ENCODE peak calls at places on chromosomes 3 and 15, in seven cellular contexts. H is tibial nerve, W is brain microvascular endothelial cell, A is lower lobe of right lung, J is small intestine, T is HepG2, I is heart right ventricle. F is an unnamed sample.

GRCh38 chr3:182726258-182727142 is 66.8 kb upstream of the ATP11B start:
- DNase-seq in W (no peak), J (no peak), I (no peak), A (no peak), H (no peak), T (no peak), F (no peak)

GRCh38 chr3:98962189-98962930 is 60.9 kb upstream of the DCBLD2 start:
- DNase-seq in I (no peak), W (peak; percentile 94), J (no peak), T (peak; percentile 52), H (no peak), A (no peak), F (no peak)

GRCh38 chr15:22258402-22259150 is 178.2 kb downstream of the OR4M2 start:
- DNase-seq in I (no peak), T (no peak), J (no peak), W (no peak), A (no peak), H (no peak), F (no peak)

GRCh38 chr15:70121656-70122297 is 24.1 kb upstream of the TLE3 start:
- DNase-seq in I (peak; percentile 48), H (peak; percentile 63), W (peak; percentile 73), J (no peak), A (no peak), T (no peak), F (no peak)

GRCh38 chr15:29699791-29700190 is 122.5 kb downstream of the TJP1 start:
- DNase-seq in A (no peak), J (no peak), W (no peak), T (no peak), I (no peak), H (no peak), F (no peak)

GRCh38 chr15:31216210-31216911 is 110.3 kb upstream of the KLF13 start:
- DNase-seq in T (peak; percentile 83), A (peak; percentile 97), J (peak; percentile 97), H (peak; percentile 87), I (peak; percentile 93), W (no peak), F (peak; percentile 16)

GRCh38 chr15:90154246-90154645 is 46.9 kb upstream of the SEMA4B start:
- DNase-seq in W (no peak), H (no peak), I (no peak), A (no peak), J (no peak), T (no peak), F (no peak)

GRCh38 chr15:101489633-101490407 is at the start of gene PCSK6:
- DNase-seq in W (no peak), J (peak; percentile 30), H (no peak), A (no peak), T (no peak), I (peak; percentile 55), F (no peak)

GRCh38 chr3:62007036-62007435 is 366.3 kb downstream of the FEZF2 start:
- DNase-seq in A (no peak), H (no peak), T (no peak), W (no peak), I (no peak), J (no peak), F (no peak)

GRCh38 chr3:149151843-149152242 is 22.4 kb downstream of the HPS3 start:
- DNase-seq in T (no peak), I (no peak), H (no peak), A (no peak), J (no peak), W (peak; percentile 78), F (no peak)

GRCh38 chr3:72797773-72798543 is 50.3 kb downstream of the SHQ1 start:
- DNase-seq in A (no peak), T (peak; percentile 5), W (peak; percentile 62), H (no peak), I (peak; percentile 62), J (peak; percentile 78), F (no peak)

GRCh38 chr15:84944311-84944710 is 37.3 kb upstream of the PDE8A start:
- DNase-seq in H (no peak), J (no peak), T (no peak), W (no peak), I (peak; percentile 32), A (no peak), F (no peak)

GRCh38 chr3:182979719-182980191 is 583 bp downstream of the DCUN1D1 start:
- DNase-seq in I (no peak), T (peak; percentile 12), J (peak; percentile 40), A (peak; percentile 60), H (no peak), W (no peak), F (no peak)

GRCh38 chr3:130379274-130379673 is 33.8 kb downstream of the COL6A5 start:
- DNase-seq in W (peak; percentile 40), T (no peak), A (no peak), J (no peak), I (no peak), H (no peak), F (no peak)

GRCh38 chr3:190566043-190566933 is 52.4 kb downstream of the IL1RAP start:
- DNase-seq in T (peak; percentile 98), A (peak; percentile 92), W (peak; percentile 100), I (peak; percentile 57), J (peak; percentile 14), H (peak; percentile 64), F (no peak)

GRCh38 chr3:141862279-141862816 is 14.1 kb upstream of the ATP1B3 start:
- DNase-seq in I (no peak), J (no peak), A (no peak), W (no peak), T (no peak), H (no peak), F (no peak)

GRCh38 chr3:191460360-191460759 is 603 bp upstream of the PYDC2 start:
- DNase-seq in I (no peak), T (no peak), A (no peak), J (no peak), W (no peak), H (no peak), F (no peak)

GRCh38 chr15:90463381-90463780 is 66.3 kb upstream of the CRTC3 start:
- DNase-seq in I (no peak), T (no peak), A (no peak), J (no peak), W (peak; percentile 90), H (no peak), F (peak; percentile 59)

GRCh38 chr15:79283252-79284048 is 928 bp downstream of the ANKRD34C start:
- DNase-seq in T (no peak), W (peak; percentile 18), J (no peak), H (no peak), I (peak; percentile 49), A (no peak), F (peak; percentile 36)

GRCh38 chr3:171302009-171302408 is 158.2 kb downstream of the TNIK start:
- DNase-seq in I (no peak), H (no peak), T (no peak), A (no peak), J (no peak), W (no peak), F (no peak)

GRCh38 chr3:171311784-171312183 is 148.4 kb downstream of the TNIK start:
- DNase-seq in J (no peak), A (no peak), I (no peak), W (no peak), H (no peak), T (no peak), F (no peak)

GRCh38 chr3:171309906-171310359 is 150.3 kb downstream of the TNIK start:
- DNase-seq in I (no peak), W (peak; percentile 87), T (no peak), J (no peak), A (no peak), H (no peak), F (no peak)

GRCh38 chr3:171307988-171308387 is 152.2 kb downstream of the TNIK start:
- DNase-seq in A (no peak), I (no peak), W (no peak), T (no peak), J (no peak), H (no peak), F (no peak)

GRCh38 chr3:171306631-171307030 is 153.6 kb downstream of the TNIK start:
- DNase-seq in T (no peak), A (no peak), I (peak; percentile 59), J (peak; percentile 8), H (peak; percentile 43), W (peak; percentile 99), F (peak; percentile 69)
- H3K27ac ChIP-seq in T (no peak overlapping the region), A (peak overlapping the region; percentile 37), I (peak overlapping the region; percentile 68), J (no peak overlapping the region), H (peak overlapping the region; percentile 64), W (peak overlapping the region; percentile 89), F (peak overlapping the region; percentile 63)

DNA sequence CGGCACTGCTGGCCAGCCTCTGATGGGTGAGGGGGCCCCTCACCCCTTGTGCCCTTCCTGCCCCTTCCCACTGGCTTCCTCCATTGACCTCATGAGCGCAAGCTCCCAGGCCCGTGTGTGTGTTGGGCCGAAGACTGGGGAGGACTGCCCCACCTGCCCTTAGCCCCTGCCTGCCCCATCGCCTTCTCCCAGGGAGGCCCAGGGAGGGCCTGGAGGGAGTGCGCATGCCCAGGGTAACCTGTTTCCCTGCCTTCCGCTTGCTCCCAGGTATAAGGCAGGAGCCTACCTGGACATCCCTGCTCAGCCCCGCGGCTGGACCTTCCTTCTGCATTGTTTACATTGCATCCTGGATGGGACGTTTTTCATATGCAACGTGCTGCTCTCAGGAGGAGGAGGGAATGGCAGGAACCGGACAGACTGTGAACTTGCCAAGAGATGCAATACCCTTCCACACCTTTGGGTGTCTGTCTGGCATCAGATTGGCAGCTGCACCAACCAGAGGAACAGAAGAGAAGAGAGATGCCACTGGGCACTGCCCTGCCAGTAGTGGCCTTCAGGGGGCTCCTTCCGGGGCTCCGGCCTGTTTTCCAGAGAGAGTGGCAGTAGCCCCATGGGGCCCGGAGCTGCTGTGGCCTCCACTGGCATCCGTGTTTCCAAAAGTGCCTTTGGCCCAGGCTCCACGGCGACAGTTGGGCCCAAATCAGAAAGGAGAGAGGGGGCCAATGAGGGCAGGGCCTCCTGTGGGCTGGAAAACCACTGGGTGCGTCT is 8.8 kb downstream of the DLL4 start:
- DNase-seq in H (no peak), J (peak; percentile 49), I (peak; percentile 13), T (no peak), A (no peak), W (no peak), F (no peak)
- H3K27ac ChIP-seq in H (no peak overlapping the region), J (no peak overlapping the region), I (peak overlapping the region; percentile 53), T (no peak overlapping the region), A (peak overlapping the region; percentile 41), W (no peak overlapping the region), F (no peak overlapping the region)

DNA sequence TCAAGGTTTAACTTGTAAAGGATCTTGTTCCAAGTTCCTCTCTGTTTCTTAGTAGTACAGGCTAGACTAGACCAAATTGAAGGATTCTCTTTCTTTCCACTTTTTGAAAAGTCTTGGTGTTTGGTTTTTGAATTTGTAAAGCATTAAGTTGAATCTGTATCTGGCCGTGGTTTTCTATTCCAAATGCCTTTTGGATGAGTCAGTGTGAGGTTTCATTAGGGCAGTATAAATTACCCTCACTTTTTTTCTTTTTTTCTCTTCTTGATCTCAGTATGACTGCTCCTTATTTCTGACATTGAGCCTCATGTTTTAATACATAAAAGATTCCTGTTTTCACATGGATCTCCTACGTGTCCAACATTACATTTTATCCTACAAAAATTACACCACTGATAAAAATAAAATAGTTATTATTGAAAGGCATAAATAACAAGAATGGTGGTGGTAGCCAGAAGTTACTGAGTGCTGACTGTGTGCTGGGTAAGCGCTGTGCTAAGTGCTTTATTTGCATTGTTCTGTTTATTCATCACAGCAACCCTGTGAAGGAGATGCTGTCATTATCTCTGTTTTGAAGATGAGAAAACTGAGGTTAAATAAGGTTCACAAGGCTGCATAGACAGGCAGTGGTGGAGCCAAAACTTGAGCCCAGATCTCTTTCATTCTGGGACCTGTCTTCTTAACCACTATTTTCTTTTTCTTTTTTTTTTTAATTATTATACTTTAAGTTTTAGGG is 48.3 kb downstream of the MITF start:
- DNase-seq in A (no peak), T (no peak), I (no peak), W (peak; percentile 72), H (no peak), J (no peak), F (no peak)
- H3K27ac ChIP-seq in A (no peak overlapping the region), T (no peak overlapping the region), I (peak overlapping the region; percentile 13), W (peak overlapping the region; percentile 64), H (peak overlapping the region; percentile 13), J (no peak overlapping the region), F (no peak overlapping the region)

GRCh38 chr3:12939137-12939536 is 97.8 kb upstream of the RPL32 start:
- DNase-seq in W (no peak), T (no peak), H (no peak), J (no peak), I (no peak), A (no peak), F (no peak)
- H3K27ac ChIP-seq in W (no peak overlapping the region), T (no peak overlapping the region), H (peak overlapping the region; percentile 84), J (no peak overlapping the region), I (peak overlapping the region; percentile 46), A (no peak overlapping the region), F (no peak overlapping the region)